ENCODE peak calls at places on chromosomes 2 and 18, in nine cellular contexts. One of them, this sample, is unnamed.

GRCh38 chr2:238821944-238822670 is 25.8 kb upstream of the TWIST2 start:
- DNase-seq in small intestine: no peak
- DNase-seq in stomach: no peak
- DNase-seq in spleen: no peak
- DNase-seq in endodermal cell: no peak
- DNase-seq in kidney: no peak
- DNase-seq in A549: no peak
- DNase-seq in GM23248: no peak
- DNase-seq in DND-41: no peak
- DNase-seq in this sample: no peak

GRCh38 chr2:12928706-12929291 is 212.1 kb downstream of the TRIB2 start:
- DNase-seq in endodermal cell: no peak
- DNase-seq in A549: no peak
- DNase-seq in GM23248: no peak
- DNase-seq in small intestine: no peak
- DNase-seq in stomach: no peak
- DNase-seq in spleen: no peak
- DNase-seq in DND-41: peak; percentile 46
- DNase-seq in kidney: no peak
- DNase-seq in this sample: no peak

GRCh38 chr2:132439703-132440398 is 23.2 kb downstream of the GPR39 start:
- DNase-seq in small intestine: no peak
- DNase-seq in DND-41: no peak
- DNase-seq in endodermal cell: no peak
- DNase-seq in spleen: no peak
- DNase-seq in kidney: no peak
- DNase-seq in stomach: no peak
- DNase-seq in GM23248: peak; percentile 64
- DNase-seq in A549: peak; percentile 63
- DNase-seq in this sample: no peak

GRCh38 chr2:33272001-33272400 is 204.4 kb upstream of the RASGRP3 start:
- DNase-seq in GM23248: peak; percentile 70
- DNase-seq in small intestine: no peak
- DNase-seq in kidney: no peak
- DNase-seq in DND-41: peak; percentile 8
- DNase-seq in endodermal cell: no peak
- DNase-seq in spleen: no peak
- DNase-seq in A549: no peak
- DNase-seq in stomach: no peak
- DNase-seq in this sample: no peak

GRCh38 chr2:78431241-78431640 is 594.3 kb upstream of the REG3G start:
- DNase-seq in endodermal cell: no peak
- DNase-seq in small intestine: peak; percentile 7
- DNase-seq in kidney: no peak
- DNase-seq in A549: peak; percentile 3
- DNase-seq in spleen: no peak
- DNase-seq in DND-41: no peak
- DNase-seq in stomach: no peak
- DNase-seq in GM23248: no peak
- DNase-seq in this sample: no peak

GRCh38 chr2:138762515-138762914 is 17.7 kb downstream of the NXPH2 start:
- DNase-seq in small intestine: no peak
- DNase-seq in GM23248: no peak
- DNase-seq in endodermal cell: no peak
- DNase-seq in stomach: no peak
- DNase-seq in DND-41: no peak
- DNase-seq in spleen: no peak
- DNase-seq in kidney: no peak
- DNase-seq in A549: no peak
- DNase-seq in this sample: no peak

GRCh38 chr2:60278906-60279305 is 274.5 kb downstream of the BCL11A start:
- DNase-seq in A549: no peak
- DNase-seq in GM23248: no peak
- DNase-seq in kidney: no peak
- DNase-seq in DND-41: no peak
- DNase-seq in spleen: no peak
- DNase-seq in small intestine: no peak
- DNase-seq in endodermal cell: no peak
- DNase-seq in stomach: no peak
- DNase-seq in this sample: no peak

GRCh38 chr2:217090024-217090473 is 230.2 kb upstream of the TNP1 start:
- DNase-seq in GM23248: peak; percentile 43
- DNase-seq in spleen: no peak
- DNase-seq in endodermal cell: no peak
- DNase-seq in kidney: no peak
- DNase-seq in small intestine: no peak
- DNase-seq in A549: no peak
- DNase-seq in DND-41: peak; percentile 36
- DNase-seq in stomach: no peak
- DNase-seq in this sample: no peak

DNA sequence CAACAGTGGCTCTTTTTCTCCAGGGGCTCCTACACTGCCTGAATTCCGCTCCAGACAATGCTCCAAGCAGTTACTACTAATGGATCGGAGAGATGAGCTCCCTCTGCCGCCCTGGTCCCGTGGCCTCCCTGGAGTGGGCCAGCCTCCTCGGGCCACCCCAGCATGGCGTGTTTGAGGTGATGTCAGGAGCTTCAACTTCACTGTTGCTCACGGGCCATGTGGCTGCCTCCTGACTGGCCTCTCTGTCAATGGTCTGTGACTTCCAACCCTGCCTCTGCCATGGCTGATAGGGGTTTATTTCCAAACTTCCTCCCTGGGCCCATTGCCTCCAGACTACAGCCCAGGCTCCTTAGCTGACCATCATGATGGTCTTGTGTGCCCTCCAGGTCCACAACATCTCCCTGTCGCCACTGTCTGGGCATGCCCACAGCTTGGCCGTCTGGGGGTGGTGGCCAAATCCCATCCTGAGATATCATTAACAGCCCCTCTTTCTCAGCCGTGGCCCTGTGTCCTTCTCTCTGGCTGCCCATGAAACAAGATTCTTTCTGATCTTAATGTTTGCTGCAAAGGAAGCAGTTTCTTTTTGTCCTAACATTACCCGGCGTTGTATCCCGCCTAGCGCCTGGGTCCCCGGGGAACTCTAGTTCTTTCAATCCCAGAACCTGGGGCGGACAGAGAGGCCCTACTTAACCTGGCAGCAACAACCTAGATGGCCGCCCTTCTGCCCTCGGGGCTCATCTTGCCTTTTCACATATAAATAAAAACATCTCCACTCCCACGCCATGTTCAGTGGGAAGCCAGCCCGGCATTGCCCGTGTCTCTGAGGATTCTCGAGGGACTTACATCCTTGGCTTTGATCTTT is 38.1 kb downstream of the ATOH8 start:
- DNase-seq in GM23248: peak; percentile 47
- DNase-seq in DND-41: no peak
- DNase-seq in stomach: no peak
- DNase-seq in A549: no peak
- DNase-seq in kidney: peak; percentile 75
- DNase-seq in spleen: peak; percentile 52
- DNase-seq in small intestine: no peak
- DNase-seq in endodermal cell: no peak
- DNase-seq in this sample: no peak
- H3K4me3 ChIP-seq in GM23248: no peak overlapping the region
- H3K4me3 ChIP-seq in DND-41: no peak overlapping the region
- H3K4me3 ChIP-seq in stomach: no peak overlapping the region
- H3K4me3 ChIP-seq in A549: no peak overlapping the region
- H3K4me3 ChIP-seq in kidney: no peak overlapping the region
- H3K4me3 ChIP-seq in spleen: no peak overlapping the region
- H3K4me3 ChIP-seq in small intestine: no peak overlapping the region
- H3K4me3 ChIP-seq in endodermal cell: no peak overlapping the region
- H3K4me3 ChIP-seq in this sample: no peak overlapping the region

DNA sequence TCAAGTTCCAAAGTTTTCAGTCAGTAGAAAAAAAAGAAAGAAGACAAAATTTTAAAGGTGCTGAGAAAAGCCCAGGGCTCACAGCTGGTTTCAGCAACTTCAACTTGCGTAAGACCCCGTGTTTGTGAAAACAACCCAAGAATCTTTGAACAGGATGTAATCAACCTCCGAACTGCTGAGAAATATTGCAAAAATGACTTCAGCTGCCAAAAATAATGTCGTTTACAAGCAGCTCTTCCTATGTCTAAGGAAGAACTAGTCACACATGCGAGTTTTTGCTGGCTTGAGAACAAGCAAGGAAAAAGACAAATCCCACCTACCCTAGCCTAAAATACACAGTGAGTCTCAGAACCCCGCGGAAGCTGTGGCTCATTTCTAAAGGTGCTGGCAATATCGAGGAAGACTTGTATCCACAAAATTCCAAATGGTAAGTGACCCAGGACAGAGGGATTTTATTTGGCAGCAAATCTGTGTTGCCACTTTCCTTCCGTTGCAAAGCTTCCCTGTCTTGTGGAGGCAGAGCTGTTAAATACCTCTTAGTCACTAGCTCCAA is 59.8 kb upstream of the SLC8A1 start:
- DNase-seq in spleen: no peak
- DNase-seq in A549: no peak
- DNase-seq in endodermal cell: peak; percentile 44
- DNase-seq in DND-41: no peak
- DNase-seq in kidney: no peak
- DNase-seq in GM23248: peak; percentile 82
- DNase-seq in small intestine: no peak
- DNase-seq in stomach: no peak
- DNase-seq in this sample: no peak
- H3K4me1 ChIP-seq in spleen: peaks cover 14% of the 10 kb centered on the region
- H3K4me1 ChIP-seq in A549: no peaks in the 10 kb centered on the region
- H3K4me1 ChIP-seq in endodermal cell: peaks cover 3% of the 10 kb centered on the region
- H3K4me1 ChIP-seq in DND-41: no peaks in the 10 kb centered on the region
- H3K4me1 ChIP-seq in kidney: no peaks in the 10 kb centered on the region
- H3K4me1 ChIP-seq in GM23248: peaks cover 15% of the 10 kb centered on the region
- H3K4me1 ChIP-seq in small intestine: no peaks in the 10 kb centered on the region
- H3K4me1 ChIP-seq in stomach: no peaks in the 10 kb centered on the region
- H3K4me1 ChIP-seq in this sample: no peaks in the 10 kb centered on the region

GRCh38 chr2:169806586-169806985 is 7.9 kb downstream of the SSB start:
- DNase-seq in small intestine: no peak
- DNase-seq in A549: no peak
- DNase-seq in kidney: no peak
- DNase-seq in endodermal cell: no peak
- DNase-seq in GM23248: no peak
- DNase-seq in stomach: no peak
- DNase-seq in spleen: no peak
- DNase-seq in DND-41: no peak
- DNase-seq in this sample: no peak

GRCh38 chr2:169808211-169808610 is 9.5 kb downstream of the SSB start:
- DNase-seq in DND-41: no peak
- DNase-seq in endodermal cell: no peak
- DNase-seq in kidney: no peak
- DNase-seq in GM23248: peak; percentile 48
- DNase-seq in spleen: no peak
- DNase-seq in A549: no peak
- DNase-seq in stomach: no peak
- DNase-seq in small intestine: no peak
- DNase-seq in this sample: no peak

GRCh38 chr2:169799555-169799954 is 884 bp downstream of the SSB start:
- DNase-seq in stomach: no peak
- DNase-seq in endodermal cell: no peak
- DNase-seq in GM23248: peak; percentile 55
- DNase-seq in A549: no peak
- DNase-seq in DND-41: no peak
- DNase-seq in small intestine: peak; percentile 14
- DNase-seq in kidney: no peak
- DNase-seq in spleen: no peak
- DNase-seq in this sample: no peak

GRCh38 chr2:169798718-169799495 is at the start of gene SSB:
- DNase-seq in DND-41: peak; percentile 96
- DNase-seq in spleen: peak; percentile 98
- DNase-seq in GM23248: peak; percentile 96
- DNase-seq in small intestine: peak; percentile 89
- DNase-seq in endodermal cell: peak; percentile 97
- DNase-seq in A549: peak; percentile 96
- DNase-seq in kidney: peak; percentile 97
- DNase-seq in stomach: peak; percentile 90
- DNase-seq in this sample: peak; percentile 74

DNA sequence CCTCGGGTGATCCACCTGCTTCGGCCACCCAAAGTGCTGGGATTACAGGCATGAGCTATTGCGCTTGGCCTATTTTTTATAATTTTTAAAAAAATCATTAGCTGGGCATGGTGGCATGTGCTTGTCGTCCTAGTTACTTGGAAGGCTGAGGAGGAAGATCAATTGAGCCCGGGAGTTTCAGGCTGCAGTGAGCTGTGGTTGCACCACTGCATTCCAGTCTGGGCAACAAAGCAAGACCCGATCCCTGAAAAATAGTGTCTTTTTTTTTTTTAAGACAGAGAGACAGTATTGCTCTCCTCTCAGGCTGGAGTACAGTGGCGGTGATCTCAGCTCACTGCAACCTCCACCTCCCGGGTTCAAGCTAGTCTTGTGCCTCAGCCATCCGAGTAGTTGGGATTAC is 4.8 kb downstream of the SSB start:
- DNase-seq in small intestine: no peak
- DNase-seq in GM23248: no peak
- DNase-seq in kidney: no peak
- DNase-seq in A549: no peak
- DNase-seq in stomach: no peak
- DNase-seq in DND-41: no peak
- DNase-seq in endodermal cell: no peak
- DNase-seq in spleen: no peak
- DNase-seq in this sample: no peak
- H3K4me3 ChIP-seq in small intestine: no peak overlapping the region
- H3K4me3 ChIP-seq in GM23248: no peak overlapping the region
- H3K4me3 ChIP-seq in kidney: no peak overlapping the region
- H3K4me3 ChIP-seq in A549: no peak overlapping the region
- H3K4me3 ChIP-seq in stomach: no peak overlapping the region
- H3K4me3 ChIP-seq in DND-41: no peak overlapping the region
- H3K4me3 ChIP-seq in endodermal cell: no peak overlapping the region
- H3K4me3 ChIP-seq in spleen: no peak overlapping the region
- H3K4me3 ChIP-seq in this sample: no peak overlapping the region

GRCh38 chr2:190840572-190841172 is 39.9 kb upstream of the GLS start:
- DNase-seq in stomach: no peak
- DNase-seq in spleen: no peak
- DNase-seq in endodermal cell: no peak
- DNase-seq in GM23248: no peak
- DNase-seq in small intestine: no peak
- DNase-seq in A549: no peak
- DNase-seq in DND-41: no peak
- DNase-seq in kidney: no peak
- DNase-seq in this sample: no peak
- H3K4me1 ChIP-seq in stomach: no peaks in the 10 kb centered on the region
- H3K4me1 ChIP-seq in spleen: no peaks in the 10 kb centered on the region
- H3K4me1 ChIP-seq in endodermal cell: peaks cover 7% of the 10 kb centered on the region
- H3K4me1 ChIP-seq in GM23248: peaks cover 83% of the 10 kb centered on the region
- H3K4me1 ChIP-seq in small intestine: no peaks in the 10 kb centered on the region
- H3K4me1 ChIP-seq in A549: peaks cover 100% of the 10 kb centered on the region
- H3K4me1 ChIP-seq in DND-41: no peaks in the 10 kb centered on the region
- H3K4me1 ChIP-seq in kidney: no peaks in the 10 kb centered on the region
- H3K4me1 ChIP-seq in this sample: no peaks in the 10 kb centered on the region

DNA sequence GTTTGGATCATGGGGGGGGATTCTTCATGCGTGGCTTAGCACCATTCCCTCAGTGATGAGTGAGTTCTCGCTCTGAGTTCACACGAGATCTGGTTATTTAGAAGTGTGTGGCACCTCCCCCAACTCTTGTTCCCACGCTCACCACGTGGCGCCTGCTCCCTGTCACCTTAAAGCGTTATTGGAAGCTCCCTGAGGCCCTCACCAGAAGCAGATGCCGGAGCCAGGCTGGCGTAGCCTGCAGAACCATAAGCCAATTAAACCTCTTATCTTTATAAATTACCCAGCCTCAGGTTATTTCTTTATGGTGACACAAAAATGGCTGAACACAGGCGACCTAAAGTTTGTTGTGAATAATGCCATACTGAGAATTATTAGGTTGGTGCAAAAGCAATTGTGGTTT is 10.5 kb upstream of the MTCL1 start:
- DNase-seq in small intestine: no peak
- DNase-seq in stomach: no peak
- DNase-seq in GM23248: no peak
- DNase-seq in kidney: no peak
- DNase-seq in endodermal cell: no peak
- DNase-seq in DND-41: no peak
- DNase-seq in spleen: no peak
- DNase-seq in A549: no peak
- DNase-seq in this sample: no peak
- H3K4me3 ChIP-seq in small intestine: no peak overlapping the region
- H3K4me3 ChIP-seq in stomach: no peak overlapping the region
- H3K4me3 ChIP-seq in GM23248: no peak overlapping the region
- H3K4me3 ChIP-seq in kidney: no peak overlapping the region
- H3K4me3 ChIP-seq in endodermal cell: no peak overlapping the region
- H3K4me3 ChIP-seq in DND-41: no peak overlapping the region
- H3K4me3 ChIP-seq in spleen: no peak overlapping the region
- H3K4me3 ChIP-seq in A549: no peak overlapping the region
- H3K4me3 ChIP-seq in this sample: no peak overlapping the region

This sample was measured in iPS DF 6.9.